ENCODE peak calls at places on chromosome 1, in seven cellular contexts. One of them, this sample, is unnamed.
A peak's percentile ranks its signal among the peaks of the same experiment; 100 is the strongest.

GRCh38 chr1:6025269-6026094 is 20.2 kb upstream of the KCNAB2 start:
- DNase-seq in coronary artery: no peak
- DNase-seq in activated T-cell treated with anti-CD3 and anti-CD28 coated beads for 24 hours: no peak
- DNase-seq in ovary: no peak
- DNase-seq in T1000: no peak
- DNase-seq in fibroblast of mammary gland: no peak
- DNase-seq in HepG2: no peak
- DNase-seq in this sample: no peak

GRCh38 chr1:236686815-236687160 is 489 bp downstream of the ACTN2 start:
- DNase-seq in fibroblast of mammary gland: no peak
- DNase-seq in ovary: no peak
- DNase-seq in HepG2: no peak
- DNase-seq in T1000: no peak
- DNase-seq in coronary artery: peak; percentile 77
- DNase-seq in activated T-cell treated with anti-CD3 and anti-CD28 coated beads for 24 hours: no peak
- DNase-seq in this sample: no peak

GRCh38 chr1:8571200-8571984 is 246.0 kb downstream of the RERE start:
- DNase-seq in fibroblast of mammary gland: peak; percentile 75
- DNase-seq in HepG2: peak; percentile 88
- DNase-seq in coronary artery: no peak
- DNase-seq in ovary: no peak
- DNase-seq in T1000: no peak
- DNase-seq in activated T-cell treated with anti-CD3 and anti-CD28 coated beads for 24 hours: no peak
- DNase-seq in this sample: no peak

GRCh38 chr1:55898191-55898590 is 681.2 kb downstream of the PLPP3 start:
- DNase-seq in ovary: no peak
- DNase-seq in HepG2: peak; percentile 5
- DNase-seq in activated T-cell treated with anti-CD3 and anti-CD28 coated beads for 24 hours: no peak
- DNase-seq in coronary artery: no peak
- DNase-seq in fibroblast of mammary gland: peak; percentile 92
- DNase-seq in T1000: no peak
- DNase-seq in this sample: no peak

GRCh38 chr1:157437301-157437700 is 115.0 kb downstream of the FCRL5 start:
- DNase-seq in HepG2: no peak
- DNase-seq in fibroblast of mammary gland: no peak
- DNase-seq in T1000: no peak
- DNase-seq in activated T-cell treated with anti-CD3 and anti-CD28 coated beads for 24 hours: no peak
- DNase-seq in ovary: no peak
- DNase-seq in coronary artery: no peak
- DNase-seq in this sample: no peak

GRCh38 chr1:230090194-230090711 is 23.2 kb downstream of the GALNT2 start:
- DNase-seq in T1000: no peak
- DNase-seq in fibroblast of mammary gland: peak; percentile 84
- DNase-seq in coronary artery: no peak
- DNase-seq in HepG2: peak; percentile 53
- DNase-seq in ovary: no peak
- DNase-seq in activated T-cell treated with anti-CD3 and anti-CD28 coated beads for 24 hours: no peak
- DNase-seq in this sample: no peak

GRCh38 chr1:33655496-33655895 is 183.1 kb downstream of the ZSCAN20 start:
- DNase-seq in ovary: no peak
- DNase-seq in coronary artery: no peak
- DNase-seq in T1000: no peak
- DNase-seq in fibroblast of mammary gland: no peak
- DNase-seq in activated T-cell treated with anti-CD3 and anti-CD28 coated beads for 24 hours: no peak
- DNase-seq in HepG2: no peak
- DNase-seq in this sample: no peak

GRCh38 chr1:198352975-198353695 is 187.3 kb downstream of the ATP6V1G3 start:
- DNase-seq in coronary artery: no peak
- DNase-seq in ovary: no peak
- DNase-seq in activated T-cell treated with anti-CD3 and anti-CD28 coated beads for 24 hours: no peak
- DNase-seq in T1000: no peak
- DNase-seq in fibroblast of mammary gland: no peak
- DNase-seq in HepG2: no peak
- DNase-seq in this sample: no peak

GRCh38 chr1:10781137-10781536 is 15.3 kb downstream of the CASZ1 start:
- DNase-seq in activated T-cell treated with anti-CD3 and anti-CD28 coated beads for 24 hours: no peak
- DNase-seq in HepG2: no peak
- DNase-seq in fibroblast of mammary gland: no peak
- DNase-seq in coronary artery: no peak
- DNase-seq in T1000: no peak
- DNase-seq in ovary: no peak
- DNase-seq in this sample: peak; percentile 97

GRCh38 chr1:227368009-227368408 is 49.7 kb upstream of the CDC42BPA start:
- DNase-seq in activated T-cell treated with anti-CD3 and anti-CD28 coated beads for 24 hours: no peak
- DNase-seq in ovary: no peak
- DNase-seq in T1000: no peak
- DNase-seq in HepG2: no peak
- DNase-seq in fibroblast of mammary gland: no peak
- DNase-seq in coronary artery: no peak
- DNase-seq in this sample: no peak

GRCh38 chr1:201346337-201346939 is 31.0 kb downstream of the TNNT2 start:
- DNase-seq in HepG2: peak; percentile 23
- DNase-seq in fibroblast of mammary gland: peak; percentile 61
- DNase-seq in ovary: no peak
- DNase-seq in coronary artery: no peak
- DNase-seq in activated T-cell treated with anti-CD3 and anti-CD28 coated beads for 24 hours: no peak
- DNase-seq in T1000: no peak
- DNase-seq in this sample: no peak

GRCh38 chr1:59063501-59063900 is 233.4 kb upstream of the FGGY start:
- DNase-seq in ovary: no peak
- DNase-seq in T1000: no peak
- DNase-seq in coronary artery: no peak
- DNase-seq in activated T-cell treated with anti-CD3 and anti-CD28 coated beads for 24 hours: no peak
- DNase-seq in HepG2: no peak
- DNase-seq in fibroblast of mammary gland: no peak
- DNase-seq in this sample: no peak

GRCh38 chr1:20481158-20481617 is 4.8 kb downstream of the CAMK2N1 start:
- DNase-seq in activated T-cell treated with anti-CD3 and anti-CD28 coated beads for 24 hours: no peak
- DNase-seq in HepG2: peak; percentile 69
- DNase-seq in fibroblast of mammary gland: peak; percentile 35
- DNase-seq in coronary artery: no peak
- DNase-seq in ovary: no peak
- DNase-seq in T1000: no peak
- DNase-seq in this sample: no peak

This sample was measured in gastrocnemius medialis.